ENCODE peak calls at places on chromosomes 7 and 10, in six cellular contexts. L, A, C, D, W and J are unnamed samples.

GRCh38 chr10:1034758-1035157 is 9.1 kb upstream of the IDI2 start:
- DNase-seq in L (no peak), D (no peak), C (no peak), A (no peak), W (no peak), J (no peak)

GRCh38 chr10:15209827-15210509 is 41.5 kb upstream of the NMT2 start:
- DNase-seq in W (peak), L (no peak), A (peak), D (peak), C (peak), J (peak)

GRCh38 chr10:22086730-22087364 is 83.3 kb upstream of the DNAJC1 start:
- DNase-seq in W (peak), C (peak), D (peak), A (peak), L (peak), J (peak)

GRCh38 chr7:1638113-1638726 is 31.9 kb upstream of the ELFN1 start:
- DNase-seq in A (no peak), D (no peak), W (no peak), C (no peak), L (no peak), J (no peak)

GRCh38 chr7:128740996-128741395 is 1.8 kb downstream of the CALU start:
- DNase-seq in L (no peak), A (no peak), W (no peak), D (no peak), C (no peak), J (no peak)

GRCh38 chr7:156988605-156989185 is 21.8 kb downstream of the MNX1 start:
- DNase-seq in C (no peak), A (no peak), L (no peak), D (no peak), W (no peak), J (no peak)

GRCh38 chr7:120951309-120951706 is 731 bp downstream of the ING3 start:
- DNase-seq in L (no peak), W (no peak), C (no peak), A (no peak), D (no peak), J (no peak)

GRCh38 chr7:50450691-50451051 is 521 bp upstream of the FIGNL1 start:
- DNase-seq in D (peak), A (no peak), W (no peak), C (no peak), L (no peak), J (no peak)

GRCh38 chr10:21526184-21526951 is 886 bp upstream of the SKIDA1 start:
- DNase-seq in L (no peak), A (peak), D (peak), C (peak), W (peak), J (peak)

GRCh38 chr10:124339951-124340760 is 78.6 kb downstream of the OAT start:
- DNase-seq in C (no peak), A (peak), L (peak), D (peak), W (peak), J (no peak)

GRCh38 chr7:107203607-107204006 is 34.8 kb downstream of the HBP1 start:
- DNase-seq in C (no peak), W (no peak), L (no peak), D (no peak), A (no peak), J (no peak)

GRCh38 chr10:47256753-47257336 is 43.2 kb upstream of the GDF10 start:
- DNase-seq in C (no peak), D (no peak), A (no peak), L (no peak), W (no peak), J (no peak)

GRCh38 chr7:45980181-45980905 is 59.3 kb upstream of the IGFBP3 start:
- DNase-seq in A (no peak), L (no peak), W (peak), D (no peak), C (no peak), J (no peak)

GRCh38 chr7:77315102-77315501 is 101.0 kb downstream of the GSAP start:
- DNase-seq in L (no peak), A (no peak), D (no peak), W (no peak), C (no peak), J (no peak)

GRCh38 chr10:13016413-13016812 is 14.9 kb upstream of the CCDC3 start:
- DNase-seq in W (peak), C (no peak), L (no peak), D (no peak), A (no peak), J (no peak)

GRCh38 chr7:139032473-139032872 is 3.4 kb downstream of the ZC3HAV1L start:
- DNase-seq in A (no peak), D (no peak), W (no peak), L (no peak), C (no peak), J (no peak)

GRCh38 chr7:94580601-94581000 is 71.0 kb downstream of the CASD1 start:
- DNase-seq in D (no peak), C (no peak), L (peak), W (no peak), A (peak), J (peak)

GRCh38 chr7:149097088-149097487 is 6.6 kb upstream of the ZNF786 start:
- DNase-seq in D (peak), W (no peak), L (no peak), A (no peak), C (no peak), J (no peak)

GRCh38 chr7:28078036-28078901 is 102.3 kb downstream of the JAZF1 start:
- DNase-seq in L (no peak), W (peak), C (no peak), A (peak), D (no peak), J (peak)

GRCh38 chr10:3785849-3786290 is 861 bp upstream of the KLF6 start:
- DNase-seq in C (peak), D (no peak), L (no peak), A (no peak), W (no peak), J (no peak)

GRCh38 chr7:17460001-17460400 is 161.5 kb downstream of the AHR start:
- DNase-seq in W (no peak), C (no peak), A (no peak), L (no peak), D (no peak), J (no peak)

GRCh38 chr7:17456541-17456940 is 158.1 kb downstream of the AHR start:
- DNase-seq in W (no peak), D (no peak), C (no peak), L (no peak), A (peak), J (no peak)

GRCh38 chr7:17463511-17464085 is 165.1 kb downstream of the AHR start:
- DNase-seq in C (no peak), A (no peak), L (no peak), W (no peak), D (no peak), J (no peak)

GRCh38 chr7:17462059-17462695 is 163.7 kb downstream of the AHR start:
- DNase-seq in C (no peak), W (no peak), D (no peak), A (no peak), L (no peak), J (peak)

DNA sequence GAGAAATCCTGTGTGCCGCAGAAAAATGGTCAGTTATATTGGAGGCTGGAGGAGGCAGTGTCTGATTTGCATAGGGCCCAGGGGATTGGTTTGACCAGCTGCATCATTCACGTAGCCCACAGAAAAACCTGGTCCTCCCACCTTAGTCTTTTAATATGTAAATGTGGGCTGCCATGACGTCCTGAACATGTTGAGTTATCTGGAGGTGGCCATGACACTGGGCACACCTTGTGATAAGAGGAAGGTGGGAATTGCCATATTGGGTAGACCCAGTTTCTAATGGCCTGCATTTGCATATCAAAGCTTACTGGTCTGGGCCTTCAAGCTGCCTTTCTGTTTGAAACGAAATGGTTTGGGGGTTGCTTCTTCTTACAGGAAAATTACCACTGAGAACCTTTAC is 162.2 kb downstream of the AHR start:
- DNase-seq in W (no peak), C (no peak), D (no peak), L (no peak), A (no peak), J (no peak)
- H3K27ac ChIP-seq in W (no peak), C (no peak), D (no peak), L (no peak), A (no peak), J (no peak)

DNA sequence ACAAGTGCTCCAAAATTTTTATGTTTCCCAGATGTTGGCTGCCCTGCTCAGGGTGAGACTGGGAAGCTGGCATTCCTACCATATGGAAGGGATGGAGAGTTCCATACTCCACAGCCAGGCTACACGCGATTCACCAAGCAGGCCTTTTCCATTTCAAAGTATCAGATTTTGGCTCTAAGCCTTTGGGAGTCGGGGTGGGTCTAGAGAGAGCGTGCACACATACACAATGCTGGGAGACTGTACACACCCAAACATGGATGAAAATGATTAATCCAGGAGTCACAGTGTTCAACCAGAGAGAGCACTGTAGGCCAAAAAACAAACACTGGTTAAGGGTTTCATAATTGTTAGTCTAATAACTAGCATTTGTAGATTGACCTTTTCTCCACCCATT is 295.0 kb downstream of the BICC1 start:
- DNase-seq in A (peak), D (no peak), C (peak), W (no peak), L (no peak), J (peak)
- TF ChIP-seq CTCF in A (no peak), D (no peak), C (no peak), W (no peak), L (no peak), J (no peak)

DNA sequence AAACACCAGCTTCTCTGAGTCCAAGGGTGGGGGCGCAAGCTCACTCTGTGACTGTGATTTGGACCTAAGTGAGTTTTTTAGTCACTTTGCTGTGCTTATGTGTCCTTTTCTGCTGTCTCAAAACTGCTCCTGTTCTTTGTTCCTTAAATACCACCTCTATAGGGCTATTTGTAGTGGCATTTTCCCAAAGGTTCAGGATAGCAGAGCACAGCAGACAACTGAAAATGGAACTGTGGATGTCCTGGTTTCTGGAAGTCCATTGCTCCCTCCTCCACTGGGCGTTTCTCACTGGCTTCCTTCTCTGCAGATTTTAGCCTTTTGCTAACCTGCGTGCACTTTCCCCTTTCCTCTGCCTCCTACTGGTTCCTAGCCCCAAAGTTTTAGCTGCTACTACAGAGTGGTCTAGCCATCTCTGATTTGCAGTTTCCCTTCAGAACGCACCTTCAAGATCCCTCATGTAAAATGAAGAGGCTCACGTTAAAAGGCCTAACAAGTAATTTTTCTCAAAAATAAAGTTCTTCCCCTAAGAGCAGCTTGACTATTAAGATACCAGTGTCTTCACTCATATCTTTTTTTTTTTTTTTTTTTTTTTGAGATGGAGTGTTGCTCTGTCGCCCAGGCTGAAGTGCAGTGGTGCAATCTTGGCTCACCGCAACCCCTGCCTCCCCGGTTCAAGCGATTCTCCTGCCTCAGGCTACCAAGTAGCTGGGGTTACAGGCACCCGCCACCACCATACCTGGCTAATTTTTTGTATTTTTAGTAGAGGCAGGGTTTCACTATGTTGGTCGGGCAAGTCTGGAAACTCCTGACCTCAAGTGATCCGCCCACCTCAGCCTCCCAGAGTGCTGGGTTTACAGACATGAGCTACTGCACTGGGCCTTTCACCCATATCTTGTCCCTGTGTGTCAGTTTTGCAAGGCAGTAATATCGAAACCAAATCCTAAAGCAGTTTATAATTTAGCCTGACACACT is 25.8 kb downstream of the BLVRA start:
- DNase-seq in A (no peak), L (no peak), C (no peak), D (peak), W (peak), J (no peak)
- H3K27ac ChIP-seq in A (no peak), L (no peak), C (no peak), D (no peak), W (no peak), J (no peak)

GRCh38 chr10:17622061-17622460 is 4.9 kb upstream of the HACD1 start:
- DNase-seq in D (no peak), L (no peak), A (no peak), C (no peak), W (no peak), J (no peak)

GRCh38 chr10:17616403-17617030 is 657 bp downstream of the HACD1 start:
- DNase-seq in C (peak), D (peak), L (no peak), A (peak), W (peak), J (peak)

DNA sequence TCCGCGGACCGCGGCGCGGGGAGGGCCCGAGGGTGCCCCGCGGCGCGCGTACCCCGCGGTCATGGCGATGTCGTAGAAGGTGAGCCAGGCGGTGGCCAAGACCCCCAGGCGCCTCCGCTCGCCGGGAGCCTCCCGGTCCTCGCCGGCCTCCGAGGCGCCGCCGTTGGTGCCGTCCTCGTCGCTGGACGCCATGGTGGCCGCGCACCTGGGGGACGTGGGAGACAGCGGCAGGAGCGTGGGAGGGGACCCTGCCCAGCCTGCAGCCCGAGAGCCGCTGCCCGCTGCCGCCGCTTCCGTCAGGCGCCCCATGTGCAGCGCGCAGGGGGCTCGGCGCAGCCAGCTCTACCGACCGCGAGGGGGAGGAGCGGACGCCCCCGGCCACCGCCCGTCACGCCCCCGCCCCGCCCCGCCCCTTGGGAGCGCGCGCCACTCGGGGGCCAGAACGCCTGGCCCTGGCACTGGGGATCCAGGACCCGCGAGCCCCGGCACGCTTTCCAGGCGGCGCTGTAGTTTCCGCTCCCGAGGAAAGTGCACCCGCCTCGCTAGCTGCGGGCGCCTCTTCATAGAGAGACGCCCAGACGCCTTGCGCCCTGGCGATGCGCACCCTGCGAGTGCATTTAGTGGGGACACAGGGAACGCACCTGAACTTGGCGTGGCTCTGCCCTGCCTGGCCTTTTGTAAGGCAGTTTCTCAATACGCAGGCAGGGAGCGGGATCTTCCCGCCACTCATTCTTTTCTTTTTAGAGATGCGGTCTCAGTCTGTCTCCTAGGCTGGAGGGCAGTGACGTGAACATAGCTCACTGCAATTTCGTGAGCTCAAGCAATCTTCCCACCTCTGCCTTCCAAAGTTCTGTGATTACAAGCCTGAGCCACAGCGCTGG is at the start of gene HACD1:
- DNase-seq in D (peak), L (peak), C (peak), W (peak), A (peak), J (peak)
- TF ChIP-seq CTCF in D (no peak), L (peak), C (no peak), W (peak), A (peak), J (peak)

GRCh38 chr10:75404023-75404334 is 2.4 kb upstream of the ZNF503 start:
- DNase-seq in C (no peak), A (no peak), D (no peak), W (no peak), L (no peak), J (no peak)
- H3K27ac ChIP-seq in C (peak), A (peak), D (peak), W (no peak), L (no peak), J (peak)

GRCh38 chr10:70671619-70672164 is 614 bp upstream of the ADAMTS14 start:
- DNase-seq in C (no peak), L (no peak), A (no peak), W (no peak), D (no peak), J (no peak)
- TF ChIP-seq CTCF in C (no peak), L (peak), A (peak), W (peak), D (no peak), J (no peak)

DNA sequence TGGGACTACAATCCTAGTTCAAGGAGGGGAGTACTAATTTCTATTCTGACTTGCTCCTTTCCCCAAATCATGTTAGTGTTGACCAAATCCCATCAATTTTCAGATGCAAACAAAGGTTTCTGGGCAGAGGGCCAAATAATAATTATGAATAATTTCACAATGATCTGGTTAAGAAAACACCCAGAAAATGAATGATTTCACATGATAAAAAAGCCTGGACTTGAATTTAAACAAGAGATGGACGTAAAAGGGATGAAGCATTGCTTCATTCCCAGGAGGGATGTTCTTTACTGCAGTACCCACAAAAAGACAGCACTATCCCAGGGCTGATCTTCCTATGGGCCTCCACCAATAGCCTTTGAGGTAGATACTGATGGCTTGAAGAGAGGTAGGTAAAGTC is 201.0 kb downstream of the SLC25A13 start:
- DNase-seq in C (no peak), L (no peak), W (no peak), D (no peak), A (no peak), J (no peak)
- H3K27ac ChIP-seq in C (no peak), L (no peak), W (no peak), D (no peak), A (no peak), J (no peak)